ENCODE peak calls at places on chromosomes 12 and 14, in six cellular contexts. S is esophagus squamous epithelium; P is bronchial epithelial cell; J is CD8-positive, alpha-beta T cell; X is brain microvascular endothelial cell; M is hepatocyte. L is an unnamed sample. For H3K27me3, the result is how much of the 10 kb centered on the place peaks cover.

GRCh38 chr12:25690996-25691864 is 138.1 kb upstream of the LMNTD1 start:
- DNase-seq in S (no peak), P (no peak), J (no peak), X (no peak), M (no peak), L (no peak)

GRCh38 chr12:108720757-108721514 is 10.4 kb downstream of the CORO1C start:
- DNase-seq in S (no peak), P (peak), J (no peak), X (peak), M (no peak), L (no peak)

GRCh38 chr12:22334696-22335290 is at the start of gene ST8SIA1:
- DNase-seq in S (no peak), P (no peak), J (peak), X (no peak), M (peak), L (no peak)

GRCh38 chr12:69046920-69047319 is 113.9 kb upstream of the CPM start:
- DNase-seq in S (no peak), P (no peak), J (no peak), X (no peak), M (no peak), L (no peak)

GRCh38 chr14:91636604-91637003 is 95.3 kb downstream of the CATSPERB start:
- DNase-seq in S (no peak), P (peak), J (no peak), X (no peak), M (no peak), L (no peak)

GRCh38 chr12:12974211-12974610 is 22.2 kb upstream of the GPRC5D start:
- DNase-seq in S (no peak), P (no peak), J (no peak), X (no peak), M (no peak), L (no peak)

GRCh38 chr14:80378084-80378483 is 166.8 kb upstream of the DIO2 start:
- DNase-seq in S (no peak), P (no peak), J (no peak), X (no peak), M (no peak), L (no peak)

GRCh38 chr14:53055003-53055402 is 98.1 kb downstream of the DDHD1 start:
- DNase-seq in S (no peak), P (peak), J (no peak), X (peak), M (peak), L (no peak)

GRCh38 chr12:82207556-82207955 is 150.6 kb downstream of the CCDC59 start:
- DNase-seq in S (no peak), P (peak), J (no peak), X (no peak), M (no peak), L (no peak)

GRCh38 chr12:48980953-48981756 is 3.0 kb downstream of the WNT1 start:
- DNase-seq in S (no peak), P (no peak), J (peak), X (no peak), M (no peak), L (no peak)

GRCh38 chr14:61460853-61461611 is 139.7 kb downstream of the PRKCH start:
- DNase-seq in S (no peak), P (peak), J (peak), X (peak), M (no peak), L (no peak)

GRCh38 chr12:10365716-10366433 is 24.0 kb downstream of the KLRK1 start:
- DNase-seq in S (no peak), P (peak), J (no peak), X (no peak), M (no peak), L (no peak)

GRCh38 chr14:94377866-94378470 is 10.4 kb downstream of the SERPINA1 start:
- DNase-seq in S (no peak), P (no peak), J (no peak), X (no peak), M (no peak), L (no peak)

GRCh38 chr12:6716874-6717437 is 6.9 kb upstream of the COPS7A start:
- DNase-seq in S (no peak), P (no peak), J (no peak), X (no peak), M (no peak), L (no peak)

GRCh38 chr14:99654235-99655000 is 9.5 kb downstream of the HHIPL1 start:
- DNase-seq in S (no peak), P (peak), J (no peak), X (peak), M (peak), L (peak)

GRCh38 chr12:45601888-45602287 is 127.6 kb upstream of the ARID2 start:
- DNase-seq in S (no peak), P (no peak), J (no peak), X (no peak), M (peak), L (no peak)

GRCh38 chr14:35079742-35080141 is 33.7 kb downstream of the FAM177A1 start:
- DNase-seq in S (no peak), P (peak), J (no peak), X (no peak), M (no peak), L (no peak)

GRCh38 chr12:15863258-15863835 is 18.8 kb upstream of the STRAP start:
- DNase-seq in S (no peak), P (no peak), J (no peak), X (no peak), M (no peak), L (no peak)

GRCh38 chr14:103867523-103867953 is 20.2 kb upstream of the PPP1R13B start:
- DNase-seq in S (no peak), P (peak), J (no peak), X (no peak), M (no peak), L (no peak)

GRCh38 chr12:51009038-51009437 is 17.1 kb downstream of the SLC11A2 start:
- DNase-seq in S (no peak), P (no peak), J (peak), X (no peak), M (peak), L (no peak)

GRCh38 chr14:77485901-77486678 is 12.5 kb downstream of the ISM2 start:
- DNase-seq in S (no peak), P (peak), J (no peak), X (peak), M (no peak), L (no peak)

GRCh38 chr14:91906374-91906773 is 39.0 kb upstream of the TC2N start:
- DNase-seq in S (no peak), P (no peak), J (no peak), X (no peak), M (no peak), L (no peak)

GRCh38 chr12:132673288-132674179 is 13.6 kb downstream of the POLE start:
- DNase-seq in S (no peak), P (no peak), J (no peak), X (no peak), M (no peak), L (no peak)

GRCh38 chr12:13940466-13940865 is 40.9 kb downstream of the GRIN2B start:
- DNase-seq in S (no peak), P (no peak), J (no peak), X (no peak), M (no peak), L (no peak)

GRCh38 chr12:11543513-11544168 is 105.8 kb upstream of the ETV6 start:
- DNase-seq in S (no peak), P (peak), J (no peak), X (no peak), M (no peak), L (no peak)

GRCh38 chr12:26823391-26823790 is 9.6 kb downstream of the ITPR2 start:
- DNase-seq in S (no peak), P (peak), J (no peak), X (peak), M (no peak), L (no peak)

GRCh38 chr14:92039073-92039719 is 663 bp downstream of the TRIP11 start:
- DNase-seq in S (no peak), P (peak), J (no peak), X (peak), M (peak), L (peak)

GRCh38 chr12:72072613-72073212 is 134.1 kb downstream of the TPH2 start:
- DNase-seq in S (no peak), P (peak), J (no peak), X (no peak), M (peak), L (no peak)

GRCh38 chr12:70756791-70757190 is 119.6 kb upstream of the PTPRB start:
- DNase-seq in S (no peak), P (no peak), J (no peak), X (no peak), M (no peak), L (no peak)

GRCh38 chr12:116361404-116362223 is 84.1 kb upstream of the MED13L start:
- DNase-seq in S (no peak), P (no peak), J (no peak), X (no peak), M (no peak), L (no peak)

GRCh38 chr12:509494-509893 is 49.8 kb downstream of the B4GALNT3 start:
- DNase-seq in S (no peak), P (peak), J (no peak), X (peak), M (no peak), L (no peak)

GRCh38 chr14:21536395-21537087 is 10.4 kb upstream of the SALL2 start:
- DNase-seq in S (no peak), P (no peak), J (no peak), X (no peak), M (no peak), L (no peak)

GRCh38 chr14:21534576-21534975 is 8.4 kb upstream of the SALL2 start:
- DNase-seq in S (no peak), P (no peak), J (no peak), X (no peak), M (no peak), L (no peak)

GRCh38 chr14:21539154-21539940 is 13.2 kb upstream of the SALL2 start:
- DNase-seq in S (no peak), P (no peak), J (no peak), X (no peak), M (no peak), L (no peak)

GRCh38 chr14:21537088-21537424 is 10.9 kb upstream of the SALL2 start:
- DNase-seq in S (no peak), P (no peak), J (no peak), X (no peak), M (no peak), L (no peak)

GRCh38 chr14:21535545-21536394 is 9.6 kb upstream of the SALL2 start:
- DNase-seq in S (no peak), P (no peak), J (no peak), X (no peak), M (no peak), L (no peak)
- H3K27me3 ChIP-seq in S (under half), P (under half), J (under half), X (under half), M (under half), L (under half)

GRCh38 chr14:64637735-64638473 is 66.3 kb upstream of the PLEKHG3 start:
- DNase-seq in S (no peak), P (peak), J (no peak), X (no peak), M (no peak), L (no peak)

GRCh38 chr14:64636208-64636979 is 67.8 kb upstream of the PLEKHG3 start:
- DNase-seq in S (no peak), P (peak), J (peak), X (peak), M (peak), L (no peak)

GRCh38 chr14:64638625-64639024 is 65.6 kb upstream of the PLEKHG3 start:
- DNase-seq in S (no peak), P (no peak), J (no peak), X (no peak), M (no peak), L (no peak)

GRCh38 chr14:64639340-64639821 is 64.8 kb upstream of the PLEKHG3 start:
- DNase-seq in S (no peak), P (peak), J (no peak), X (peak), M (no peak), L (no peak)

DNA sequence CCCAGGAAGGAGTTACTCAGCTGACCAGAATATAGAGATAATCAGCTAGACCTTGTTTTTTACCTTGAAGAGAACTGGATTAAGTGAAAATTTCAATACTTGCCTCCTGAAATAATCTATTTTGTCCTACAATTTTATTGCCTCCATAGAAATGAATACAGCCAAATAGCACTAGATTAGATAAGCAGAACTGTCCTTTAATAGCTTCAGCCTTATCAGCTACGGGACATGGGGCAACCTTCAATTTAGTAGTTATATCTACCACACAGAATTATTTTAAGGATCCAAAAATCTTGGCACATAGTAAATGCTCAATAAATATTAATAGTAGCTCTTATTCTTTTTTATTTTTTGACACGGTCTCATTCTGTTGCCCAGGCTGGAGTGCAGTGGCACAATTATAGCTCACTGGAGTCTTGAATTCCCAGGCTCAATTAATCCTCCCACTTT is 67.2 kb upstream of the PLEKHG3 start:
- DNase-seq in S (no peak), P (no peak), J (no peak), X (no peak), M (no peak), L (no peak)
- TF ChIP-seq CTCF in S (no peak), P (no peak), J (peak), X (no peak), M (no peak), L (no peak)

DNA sequence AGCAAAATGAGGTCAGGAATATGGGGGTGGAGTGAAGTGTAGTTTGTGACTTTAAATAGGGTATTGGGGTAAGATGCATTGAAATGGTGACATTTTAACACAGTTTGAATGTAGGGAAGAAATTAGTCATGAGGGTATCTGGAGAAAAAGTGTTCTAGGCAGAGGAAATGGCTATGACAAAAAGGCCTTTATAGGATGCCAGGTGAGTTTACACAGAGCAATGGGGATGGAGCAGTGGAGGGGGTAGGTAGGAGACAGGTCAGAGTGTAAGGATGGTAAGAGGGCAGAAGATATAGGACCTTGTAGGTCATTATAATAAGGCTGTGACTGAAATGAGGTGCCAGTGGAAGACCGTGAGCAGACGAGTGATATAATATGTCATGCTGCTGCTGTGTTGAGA is 30.4 kb downstream of the HEATR5A start:
- DNase-seq in S (no peak), P (no peak), J (no peak), X (no peak), M (no peak), L (no peak)
- H3K4me3 ChIP-seq in S (no peak), P (no peak), J (no peak), X (no peak), M (no peak), L (no peak)

DNA sequence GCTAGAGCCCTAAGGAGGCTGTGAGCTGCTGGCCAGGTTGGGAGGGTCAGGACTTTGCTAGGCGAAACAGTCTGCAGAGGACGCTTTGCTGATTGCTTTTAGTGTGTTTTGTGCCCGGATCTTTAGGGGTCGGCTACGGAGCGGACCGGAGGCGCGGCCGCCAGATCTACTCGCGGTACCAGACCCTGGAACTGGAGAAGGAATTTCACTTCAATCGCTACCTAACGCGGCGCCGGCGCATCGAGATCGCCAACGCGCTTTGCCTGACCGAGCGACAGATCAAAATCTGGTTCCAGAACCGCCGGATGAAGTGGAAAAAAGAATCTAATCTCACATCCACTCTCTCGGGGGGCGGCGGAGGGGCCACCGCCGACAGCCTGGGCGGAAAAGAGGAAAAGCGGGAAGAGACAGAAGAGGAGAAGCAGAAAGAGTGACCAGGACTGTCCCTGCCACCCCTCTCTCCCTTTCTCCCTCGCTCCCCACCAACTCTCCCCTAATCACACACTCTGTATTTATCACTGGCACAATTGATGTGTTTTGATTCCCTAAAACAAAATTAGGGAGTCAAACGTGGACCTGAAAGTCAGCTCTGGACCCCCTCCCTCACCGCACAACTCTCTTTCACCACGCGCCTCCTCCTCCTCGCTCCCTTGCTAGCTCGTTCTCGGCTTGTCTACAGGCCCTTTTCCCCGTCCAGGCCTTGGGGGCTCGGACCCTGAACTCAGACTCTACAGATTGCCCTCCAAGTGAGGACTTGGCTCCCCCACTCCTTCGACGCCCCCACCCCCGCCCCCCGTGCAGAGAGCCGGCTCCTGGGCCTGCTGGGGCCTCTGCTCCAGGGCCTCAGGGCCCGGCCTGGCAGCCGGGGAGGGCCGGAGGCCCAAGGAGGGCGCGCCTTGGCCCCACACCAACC is 1.5 kb downstream of the HOXC6 start:
- DNase-seq in S (no peak), P (no peak), J (no peak), X (no peak), M (no peak), L (no peak)
- H3K27me3 ChIP-seq in S (under half), P (half or more), J (half or more), X (half or more), M (half or more), L (under half)

GRCh38 chr14:96281486-96281885 is 25.5 kb downstream of the BDKRB1 start:
- DNase-seq in S (no peak), P (no peak), J (no peak), X (no peak), M (no peak), L (no peak)
- TF ChIP-seq CTCF in S (no peak), P (no peak), J (no peak), X (no peak), M (peak), L (no peak)

L was measured in BJ.